ENCODE peak calls at places on chromosomes 6 and 20, in six cellular contexts. M, N, A, U, Y and T are unnamed samples.

GRCh38 chr6:2943564-2943955 is 27.8 kb downstream of the SERPINB6 start:
- DNase-seq in M (no peak), N (no peak), A (no peak), U (no peak), Y (no peak), T (no peak)

GRCh38 chr6:82040405-82041221 is 206.9 kb downstream of the IBTK start:
- DNase-seq in M (peak), N (peak), A (no peak), U (peak), Y (peak), T (no peak)

GRCh38 chr6:115899883-115900282 is 160.8 kb downstream of the FRK start:
- DNase-seq in M (no peak), N (no peak), A (no peak), U (no peak), Y (no peak), T (no peak)

GRCh38 chr6:21992178-21992967 is 304.5 kb downstream of the PRL start:
- DNase-seq in M (peak), N (no peak), A (no peak), U (no peak), Y (peak), T (no peak)

GRCh38 chr6:170167657-170168159 is 123.2 kb downstream of the DLL1 start:
- DNase-seq in M (no peak), N (no peak), A (no peak), U (no peak), Y (no peak), T (no peak)

GRCh38 chr20:32153156-32153665 is 43.7 kb downstream of the TM9SF4 start:
- DNase-seq in M (no peak), N (no peak), A (no peak), U (no peak), Y (no peak), T (no peak)

GRCh38 chr20:32487381-32487780 is 97.8 kb downstream of the NOL4L start:
- DNase-seq in M (no peak), N (no peak), A (no peak), U (no peak), Y (no peak), T (no peak)

GRCh38 chr6:134258849-134259306 is 59.0 kb downstream of the SGK1 start:
- DNase-seq in M (no peak), N (peak), A (no peak), U (no peak), Y (no peak), T (no peak)

GRCh38 chr6:11595903-11596302 is 58.4 kb downstream of the TMEM170B start:
- DNase-seq in M (peak), N (no peak), A (no peak), U (no peak), Y (peak), T (no peak)

GRCh38 chr6:25061289-25061945 is 125.7 kb upstream of the RIPOR2 start:
- DNase-seq in M (peak), N (no peak), A (no peak), U (no peak), Y (peak), T (no peak)

GRCh38 chr6:41170547-41171160 is 7.7 kb upstream of the TREM2 start:
- DNase-seq in M (no peak), N (no peak), A (no peak), U (no peak), Y (no peak), T (no peak)

GRCh38 chr20:14902432-14903089 is 565.1 kb upstream of the FLRT3 start:
- DNase-seq in M (no peak), N (no peak), A (peak), U (no peak), Y (no peak), T (no peak)

GRCh38 chr6:122116912-122117663 is 282.4 kb upstream of the HSF2 start:
- DNase-seq in M (no peak), N (no peak), A (no peak), U (no peak), Y (no peak), T (no peak)

GRCh38 chr6:166365806-166366205 is 16.9 kb downstream of the MPC1 start:
- DNase-seq in M (peak), N (no peak), A (no peak), U (no peak), Y (peak), T (no peak)

GRCh38 chr20:45890077-45890996 is 671 bp downstream of the NEURL2 start:
- DNase-seq in M (peak), N (no peak), A (peak), U (no peak), Y (peak), T (peak)

GRCh38 chr20:46946796-46947195 is 52.2 kb downstream of the EYA2 start:
- DNase-seq in M (peak), N (no peak), A (no peak), U (no peak), Y (peak), T (no peak)

GRCh38 chr6:159720708-159721107 is 6.6 kb upstream of the WTAP start:
- DNase-seq in M (peak), N (peak), A (no peak), U (no peak), Y (no peak), T (no peak)

GRCh38 chr20:5008743-5009142 is 7.4 kb upstream of the SLC23A2 start:
- DNase-seq in M (no peak), N (no peak), A (no peak), U (no peak), Y (peak), T (no peak)

GRCh38 chr6:144148891-144149290 is 1.4 kb upstream of the STX11 start:
- DNase-seq in M (no peak), N (no peak), A (no peak), U (no peak), Y (peak), T (no peak)

GRCh38 chr20:2299301-2299700 is 3.5 kb downstream of the TGM3 start:
- DNase-seq in M (no peak), N (peak), A (no peak), U (no peak), Y (no peak), T (no peak)

GRCh38 chr6:37547564-37548061 is 47.9 kb upstream of the CCDC167 start:
- DNase-seq in M (peak), N (no peak), A (no peak), U (no peak), Y (peak), T (no peak)

GRCh38 chr20:46021361-46022359 is 7.4 kb upstream of the SLC12A5 start:
- DNase-seq in M (no peak), N (peak), A (peak), U (no peak), Y (no peak), T (no peak)

GRCh38 chr6:83309344-83309743 is 116.2 kb downstream of the RWDD2A start:
- DNase-seq in M (no peak), N (no peak), A (no peak), U (no peak), Y (peak), T (no peak)

GRCh38 chr6:414447-414846 is 22.9 kb downstream of the IRF4 start:
- DNase-seq in M (no peak), N (no peak), A (no peak), U (no peak), Y (no peak), T (no peak)

GRCh38 chr6:169722362-169723199 is 1.7 kb downstream of the PHF10 start:
- DNase-seq in M (peak), N (peak), A (peak), U (peak), Y (peak), T (no peak)

GRCh38 chr6:151063339-151063738 is 176.4 kb upstream of the AKAP12 start:
- DNase-seq in M (peak), N (no peak), A (no peak), U (no peak), Y (peak), T (no peak)

GRCh38 chr20:8756410-8756809 is 312.5 kb upstream of the PLCB4 start:
- DNase-seq in M (peak), N (no peak), A (no peak), U (peak), Y (peak), T (no peak)

GRCh38 chr6:161748535-161749386 is 474.9 kb upstream of the AGPAT4 start:
- DNase-seq in M (peak), N (peak), A (no peak), U (no peak), Y (no peak), T (no peak)

GRCh38 chr20:35171753-35172433 is at the start of gene PROCR:
- DNase-seq in M (peak), N (peak), A (no peak), U (peak), Y (peak), T (peak)

GRCh38 chr6:151704383-151704782 is 103.1 kb upstream of the ESR1 start:
- DNase-seq in M (no peak), N (no peak), A (no peak), U (no peak), Y (no peak), T (no peak)

GRCh38 chr6:43040542-43041257 is 13.0 kb downstream of the CUL7 start:
- DNase-seq in M (no peak), N (no peak), A (no peak), U (no peak), Y (no peak), T (no peak)

GRCh38 chr20:20435453-20435852 is 67.5 kb downstream of the INSM1 start:
- DNase-seq in M (no peak), N (no peak), A (no peak), U (no peak), Y (no peak), T (no peak)

GRCh38 chr6:96116674-96117073 is 100.9 kb downstream of the FUT9 start:
- DNase-seq in M (no peak), N (no peak), A (no peak), U (no peak), Y (no peak), T (no peak)

GRCh38 chr6:85594197-85594930 is 706 bp upstream of the SNX14 start:
- DNase-seq in M (peak), N (no peak), A (no peak), U (no peak), Y (peak), T (no peak)

GRCh38 chr6:70686548-70687133 is 19.0 kb downstream of the SMAP1 start:
- DNase-seq in M (peak), N (no peak), A (no peak), U (no peak), Y (peak), T (no peak)

GRCh38 chr6:154412106-154412820 is 55.7 kb upstream of the IPCEF1 start:
- DNase-seq in M (no peak), N (no peak), A (no peak), U (no peak), Y (peak), T (no peak)

GRCh38 chr6:127690092-127690491 is 113.1 kb downstream of the C6orf58 start:
- DNase-seq in M (peak), N (peak), A (no peak), U (peak), Y (peak), T (no peak)
- TF ChIP-seq CTCF in M (peak), N (no peak), A (peak), U (peak), Y (peak), T (no peak)

GRCh38 chr20:61901421-61902212 is 164.1 kb downstream of the TAF4 start:
- DNase-seq in M (no peak), N (no peak), A (no peak), U (no peak), Y (peak), T (no peak)
- TF ChIP-seq CTCF in M (no peak), N (no peak), A (no peak), U (no peak), Y (no peak), T (no peak)

GRCh38 chr20:51613576-51613975 is 71.1 kb upstream of the NFATC2 start:
- DNase-seq in M (no peak), N (no peak), A (no peak), U (no peak), Y (no peak), T (no peak)

GRCh38 chr20:51611625-51611890 is 69.0 kb upstream of the NFATC2 start:
- DNase-seq in M (no peak), N (no peak), A (no peak), U (no peak), Y (no peak), T (no peak)

GRCh38 chr20:51612896-51613295 is 70.4 kb upstream of the NFATC2 start:
- DNase-seq in M (no peak), N (no peak), A (no peak), U (no peak), Y (no peak), T (no peak)

GRCh38 chr20:51610761-51611624 is 68.5 kb upstream of the NFATC2 start:
- DNase-seq in M (no peak), N (no peak), A (no peak), U (no peak), Y (no peak), T (no peak)

DNA sequence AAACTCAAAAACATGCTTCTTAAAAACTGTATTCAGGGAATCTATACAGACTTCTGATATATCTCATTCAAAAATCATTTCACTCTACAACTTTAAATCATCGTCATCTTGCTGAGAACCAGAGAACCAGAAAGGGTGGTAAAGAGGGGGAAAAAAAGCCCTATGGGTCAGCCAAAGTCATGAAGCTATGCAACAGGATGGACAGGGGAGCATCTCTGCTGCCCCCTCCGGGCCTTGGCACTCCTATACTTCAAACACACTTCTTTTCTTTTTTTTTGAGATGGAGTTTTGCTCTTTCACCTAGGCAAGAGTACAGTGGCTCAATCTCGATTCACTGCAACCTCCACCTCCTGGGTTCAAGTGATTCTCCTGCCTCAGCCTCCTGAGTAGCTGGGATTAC is 73.5 kb upstream of the NFATC2 start:
- DNase-seq in M (no peak), N (no peak), A (no peak), U (no peak), Y (no peak), T (no peak)
- TF ChIP-seq CTCF in M (peak), N (peak), A (peak), U (no peak), Y (peak), T (no peak)

GRCh38 chr6:147347179-147347881 is 143.1 kb downstream of the STXBP5 start:
- DNase-seq in M (no peak), N (no peak), A (no peak), U (no peak), Y (no peak), T (no peak)
- TF ChIP-seq CTCF in M (no peak), N (no peak), A (no peak), U (no peak), Y (no peak), T (no peak)